ENCODE peak calls at places on chromosomes 1 and 21, in four cellular contexts. One of them, this sample, is unnamed.

GRCh38 chr1:77227383-77227782 is 8.2 kb upstream of the PIGK start:
- DNase-seq in HCT116: no peak
- DNase-seq in SK-N-SH: no peak
- DNase-seq in HepG2: no peak
- DNase-seq in this sample: no peak

GRCh38 chr1:206729050-206729449 is 41.5 kb upstream of the IL19 start:
- DNase-seq in SK-N-SH: no peak
- DNase-seq in HCT116: no peak
- DNase-seq in HepG2: no peak
- DNase-seq in this sample: no peak

GRCh38 chr1:65440322-65440864 is 19.9 kb downstream of the LEPR start:
- DNase-seq in SK-N-SH: no peak
- DNase-seq in HCT116: no peak
- DNase-seq in HepG2: no peak
- DNase-seq in this sample: no peak

GRCh38 chr1:10252508-10252907 is 42.1 kb downstream of the KIF1B start:
- DNase-seq in HepG2: peak; percentile 20
- DNase-seq in HCT116: peak; percentile 8
- DNase-seq in SK-N-SH: no peak
- DNase-seq in this sample: no peak

GRCh38 chr1:100358210-100358609 is 5.9 kb downstream of the CDC14A start:
- DNase-seq in HCT116: no peak
- DNase-seq in HepG2: no peak
- DNase-seq in SK-N-SH: peak; percentile 39
- DNase-seq in this sample: no peak

GRCh38 chr1:80384037-80384830 is 1377.7 kb upstream of the ADGRL4 start:
- DNase-seq in SK-N-SH: no peak
- DNase-seq in HCT116: no peak
- DNase-seq in HepG2: no peak
- DNase-seq in this sample: no peak

GRCh38 chr21:15301014-15301413 is 236.2 kb upstream of the NRIP1 start:
- DNase-seq in HepG2: no peak
- DNase-seq in SK-N-SH: no peak
- DNase-seq in HCT116: no peak
- DNase-seq in this sample: no peak

GRCh38 chr1:22257286-22258275 is 114.7 kb upstream of the WNT4 start:
- DNase-seq in SK-N-SH: no peak
- DNase-seq in HepG2: no peak
- DNase-seq in HCT116: no peak
- DNase-seq in this sample: no peak

GRCh38 chr21:31895069-31895851 is 22.4 kb downstream of the HUNK start:
- DNase-seq in SK-N-SH: no peak
- DNase-seq in HCT116: no peak
- DNase-seq in HepG2: peak; percentile 60
- DNase-seq in this sample: no peak

GRCh38 chr1:171912509-171913185 is 71.3 kb downstream of the DNM3 start:
- DNase-seq in HepG2: no peak
- DNase-seq in HCT116: no peak
- DNase-seq in SK-N-SH: no peak
- DNase-seq in this sample: no peak

GRCh38 chr1:237269938-237270337 is 228.0 kb downstream of the RYR2 start:
- DNase-seq in HCT116: no peak
- DNase-seq in HepG2: no peak
- DNase-seq in SK-N-SH: no peak
- DNase-seq in this sample: no peak

GRCh38 chr1:8031176-8031785 is 5.2 kb upstream of the ERRFI1 start:
- DNase-seq in SK-N-SH: peak; percentile 32
- DNase-seq in HepG2: no peak
- DNase-seq in HCT116: no peak
- DNase-seq in this sample: no peak

GRCh38 chr1:153428790-153429189 is 12.5 kb downstream of the S100A7A start:
- DNase-seq in SK-N-SH: no peak
- DNase-seq in HCT116: no peak
- DNase-seq in HepG2: no peak
- DNase-seq in this sample: no peak

GRCh38 chr1:97545446-97545845 is 375.4 kb downstream of the DPYD start:
- DNase-seq in HCT116: no peak
- DNase-seq in HepG2: no peak
- DNase-seq in SK-N-SH: no peak
- DNase-seq in this sample: no peak

GRCh38 chr1:42684139-42684538 is 1.9 kb downstream of the YBX1 start:
- DNase-seq in SK-N-SH: peak; percentile 42
- DNase-seq in HepG2: peak; percentile 20
- DNase-seq in HCT116: no peak
- DNase-seq in this sample: no peak

GRCh38 chr1:110186558-110186957 is 23.6 kb upstream of the KCNC4 start:
- DNase-seq in SK-N-SH: no peak
- DNase-seq in HepG2: no peak
- DNase-seq in HCT116: no peak
- DNase-seq in this sample: no peak

GRCh38 chr1:21012937-21013336 is 163.8 kb downstream of the EIF4G3 start:
- DNase-seq in HepG2: no peak
- DNase-seq in HCT116: no peak
- DNase-seq in SK-N-SH: peak; percentile 66
- DNase-seq in this sample: no peak

GRCh38 chr1:116755681-116756080 is 1.5 kb downstream of the CD2 start:
- DNase-seq in HCT116: no peak
- DNase-seq in HepG2: no peak
- DNase-seq in SK-N-SH: no peak
- DNase-seq in this sample: no peak

GRCh38 chr1:25204797-25205441 is 27.4 kb downstream of the SYF2 start:
- DNase-seq in HCT116: peak; percentile 38
- DNase-seq in SK-N-SH: peak; percentile 72
- DNase-seq in HepG2: peak; percentile 66
- DNase-seq in this sample: peak; percentile 50

GRCh38 chr1:169508432-169509338 is 22.9 kb upstream of the SLC19A2 start:
- DNase-seq in HCT116: no peak
- DNase-seq in SK-N-SH: no peak
- DNase-seq in HepG2: peak; percentile 39
- DNase-seq in this sample: no peak

GRCh38 chr21:44540741-44541288 is 820 bp upstream of the KRTAP10-1 start:
- DNase-seq in HepG2: no peak
- DNase-seq in SK-N-SH: no peak
- DNase-seq in HCT116: no peak
- DNase-seq in this sample: no peak

GRCh38 chr1:173476664-173477285 is 360 bp upstream of the PRDX6 start:
- DNase-seq in HCT116: peak; percentile 85
- DNase-seq in HepG2: peak; percentile 93
- DNase-seq in SK-N-SH: peak; percentile 97
- DNase-seq in this sample: peak; percentile 98

GRCh38 chr1:173474097-173474779 is 2.9 kb upstream of the PRDX6 start:
- DNase-seq in SK-N-SH: no peak
- DNase-seq in HepG2: peak; percentile 74
- DNase-seq in HCT116: no peak
- DNase-seq in this sample: no peak

GRCh38 chr1:173477286-173478098 is at the start of gene PRDX6:
- DNase-seq in HepG2: peak; percentile 48
- DNase-seq in SK-N-SH: no peak
- DNase-seq in HCT116: peak; percentile 2
- DNase-seq in this sample: peak; percentile 85

GRCh38 chr1:173476197-173476663 is 905 bp upstream of the PRDX6 start:
- DNase-seq in SK-N-SH: no peak
- DNase-seq in HCT116: no peak
- DNase-seq in HepG2: no peak
- DNase-seq in this sample: no peak

DNA sequence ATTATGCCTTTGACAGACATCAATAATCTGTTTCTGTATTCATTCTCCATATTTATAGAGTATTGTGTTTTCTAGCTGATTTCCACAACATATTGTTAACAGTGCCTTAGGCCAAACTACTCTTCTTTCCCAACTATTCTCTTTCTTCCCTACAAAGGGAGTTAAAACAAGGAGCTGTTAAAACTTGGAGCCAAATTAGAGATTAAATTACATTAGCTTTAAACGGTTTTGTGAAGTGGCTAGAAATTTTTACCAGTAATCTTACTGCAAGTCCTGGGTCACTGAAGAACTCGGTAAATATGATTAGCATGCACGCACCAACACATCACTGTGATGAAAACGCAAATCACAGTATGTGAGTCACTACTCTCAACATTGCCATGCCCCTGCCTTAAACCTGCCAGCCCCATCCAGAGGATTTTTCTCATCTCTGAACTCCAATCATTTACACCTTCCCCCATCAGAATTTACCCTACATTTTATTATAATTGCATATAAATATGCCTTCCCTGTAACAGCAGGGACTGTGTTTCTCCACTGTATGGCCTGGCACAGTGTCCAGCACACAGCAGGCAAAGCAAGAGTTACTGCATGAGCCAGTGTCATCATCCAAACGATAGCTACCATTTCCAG is 1.5 kb upstream of the PRDX6 start:
- DNase-seq in SK-N-SH: peak; percentile 17
- DNase-seq in HepG2: peak; percentile 33
- DNase-seq in HCT116: no peak
- DNase-seq in this sample: no peak
- TF ChIP-seq JUND in SK-N-SH: no peak
- TF ChIP-seq JUND in HepG2: no peak
- TF ChIP-seq JUND in HCT116: no peak
- TF ChIP-seq JUND in this sample: no peak

GRCh38 chr1:44276006-44276405 is 62.7 kb downstream of the DMAP1 start:
- DNase-seq in HCT116: no peak
- DNase-seq in SK-N-SH: no peak
- DNase-seq in HepG2: no peak
- DNase-seq in this sample: no peak
- TF ChIP-seq JUND in HCT116: no peak
- TF ChIP-seq JUND in SK-N-SH: no peak
- TF ChIP-seq JUND in HepG2: no peak
- TF ChIP-seq JUND in this sample: no peak

DNA sequence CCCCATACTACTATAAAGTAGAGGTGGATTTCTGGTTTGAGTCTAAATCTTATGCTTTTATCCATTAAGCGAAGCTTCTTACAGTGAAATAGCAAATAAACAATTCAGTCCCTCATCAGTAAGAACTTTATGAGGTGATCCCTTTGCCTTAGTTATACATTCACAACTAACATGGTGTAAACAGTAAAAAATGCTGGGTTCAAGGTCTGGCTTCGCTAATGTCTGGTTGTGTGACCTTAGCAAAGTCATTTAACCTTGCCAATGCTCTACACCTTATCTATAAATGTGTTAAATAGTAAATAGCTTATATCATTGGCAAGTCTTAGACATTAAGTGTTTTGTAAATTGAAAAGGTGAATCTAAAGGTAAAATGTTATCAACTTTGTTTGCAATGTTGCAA is 475.4 kb downstream of the LMO4 start:
- DNase-seq in HCT116: no peak
- DNase-seq in SK-N-SH: no peak
- DNase-seq in HepG2: no peak
- DNase-seq in this sample: no peak
- TF ChIP-seq JUND in HCT116: no peak
- TF ChIP-seq JUND in SK-N-SH: no peak
- TF ChIP-seq JUND in HepG2: no peak
- TF ChIP-seq JUND in this sample: no peak

GRCh38 chr1:29382851-29383588 is 146.7 kb downstream of the PTPRU start:
- DNase-seq in HCT116: no peak
- DNase-seq in HepG2: no peak
- DNase-seq in SK-N-SH: no peak
- DNase-seq in this sample: no peak
- TF ChIP-seq JUND in HCT116: no peak
- TF ChIP-seq JUND in HepG2: no peak
- TF ChIP-seq JUND in SK-N-SH: no peak
- TF ChIP-seq JUND in this sample: no peak

DNA sequence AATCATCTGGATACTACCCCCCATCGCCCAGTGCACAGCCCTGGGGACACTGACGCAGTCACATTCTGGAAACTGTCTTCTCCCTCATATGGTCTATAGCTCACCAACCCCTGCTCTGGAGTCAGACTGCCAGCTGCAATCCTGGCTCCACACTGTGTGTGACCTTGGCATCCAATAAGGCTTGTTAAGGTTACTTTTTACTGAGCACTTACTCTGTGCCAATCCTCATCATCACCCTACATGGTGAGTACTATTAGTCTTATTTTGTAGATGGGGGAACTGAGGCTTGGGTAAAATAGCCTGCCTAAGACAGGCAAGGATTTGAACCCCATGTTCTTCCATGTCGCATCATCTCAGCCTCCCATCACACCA is 34.9 kb downstream of the AHDC1 start:
- DNase-seq in SK-N-SH: no peak
- DNase-seq in HCT116: no peak
- DNase-seq in HepG2: no peak
- DNase-seq in this sample: no peak
- TF ChIP-seq JUND in SK-N-SH: no peak
- TF ChIP-seq JUND in HCT116: no peak
- TF ChIP-seq JUND in HepG2: no peak
- TF ChIP-seq JUND in this sample: no peak

DNA sequence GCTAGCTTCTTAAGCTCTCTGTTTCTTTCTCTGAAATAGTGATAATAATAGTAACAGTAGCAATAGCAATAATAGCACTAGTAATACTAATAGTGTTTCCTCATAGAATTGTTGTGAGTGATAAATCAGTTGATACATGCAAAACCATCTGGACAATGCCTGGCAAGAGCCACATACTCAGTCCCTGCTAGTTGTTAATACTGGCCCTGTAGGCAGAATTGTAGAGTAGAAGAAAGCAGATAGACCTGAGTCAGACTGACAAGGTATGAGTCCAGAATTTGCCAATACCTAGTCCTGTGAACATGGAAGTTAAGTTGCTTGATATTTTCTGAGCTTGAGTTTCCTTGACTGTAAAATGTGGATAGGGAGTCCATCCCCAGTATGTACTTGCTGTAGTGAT is 171.9 kb downstream of the C1orf21 start:
- DNase-seq in SK-N-SH: no peak
- DNase-seq in HepG2: no peak
- DNase-seq in HCT116: no peak
- DNase-seq in this sample: no peak
- TF ChIP-seq JUND in SK-N-SH: no peak
- TF ChIP-seq JUND in HepG2: no peak
- TF ChIP-seq JUND in HCT116: no peak
- TF ChIP-seq JUND in this sample: no peak

GRCh38 chr21:37072239-37072987 is 458 bp downstream of the PIGP start:
- DNase-seq in HCT116: no peak
- DNase-seq in HepG2: no peak
- DNase-seq in SK-N-SH: no peak
- DNase-seq in this sample: peak; percentile 92
- TF ChIP-seq JUND in HCT116: no peak
- TF ChIP-seq JUND in HepG2: no peak
- TF ChIP-seq JUND in SK-N-SH: no peak
- TF ChIP-seq JUND in this sample: no peak

GRCh38 chr1:161839591-161839990 is 73.5 kb downstream of the ATF6 start:
- DNase-seq in HepG2: no peak
- DNase-seq in HCT116: no peak
- DNase-seq in SK-N-SH: no peak
- DNase-seq in this sample: no peak

GRCh38 chr1:161838885-161839284 is 72.8 kb downstream of the ATF6 start:
- DNase-seq in SK-N-SH: no peak
- DNase-seq in HCT116: no peak
- DNase-seq in HepG2: no peak
- DNase-seq in this sample: no peak

GRCh38 chr1:161840363-161840762 is 74.2 kb downstream of the ATF6 start:
- DNase-seq in SK-N-SH: no peak
- DNase-seq in HCT116: no peak
- DNase-seq in HepG2: no peak
- DNase-seq in this sample: no peak

GRCh38 chr1:161835963-161836362 is 69.8 kb downstream of the ATF6 start:
- DNase-seq in HCT116: no peak
- DNase-seq in HepG2: no peak
- DNase-seq in SK-N-SH: no peak
- DNase-seq in this sample: no peak

GRCh38 chr1:161838362-161838761 is 72.2 kb downstream of the ATF6 start:
- DNase-seq in HCT116: no peak
- DNase-seq in SK-N-SH: no peak
- DNase-seq in HepG2: no peak
- DNase-seq in this sample: no peak
- TF ChIP-seq JUND in HCT116: no peak
- TF ChIP-seq JUND in SK-N-SH: no peak
- TF ChIP-seq JUND in HepG2: no peak
- TF ChIP-seq JUND in this sample: no peak